ENCODE peak calls at places on chromosomes 16 and 17, in four cellular contexts. R, N, Z and V are unnamed samples.

GRCh38 chr17:3772764-3773163 is 28.2 kb downstream of the ITGAE start:
- DNase-seq in N (no peak), R (no peak), Z (no peak), V (no peak)

GRCh38 chr17:77772461-77772897 is 186.0 kb upstream of the TNRC6C start:
- DNase-seq in N (peak), R (peak), Z (peak), V (no peak)

GRCh38 chr17:20983359-20983637 is 59.5 kb downstream of the USP22 start:
- DNase-seq in N (no peak), R (no peak), Z (no peak), V (no peak)

GRCh38 chr16:1556254-1556653 is 22.8 kb downstream of the TMEM204 start:
- DNase-seq in N (no peak), Z (no peak), R (no peak), V (no peak)

GRCh38 chr16:66270333-66270927 is 96.1 kb upstream of the CDH5 start:
- DNase-seq in R (peak), Z (peak), N (peak), V (peak)

GRCh38 chr17:48307814-48308411 is 122.1 kb downstream of the SKAP1 start:
- DNase-seq in Z (no peak), R (peak), N (peak), V (peak)

GRCh38 chr16:50680907-50681885 is at the start of gene SNX20:
- DNase-seq in N (peak), Z (peak), R (no peak), V (no peak)

GRCh38 chr16:19844945-19845641 is 39.6 kb downstream of the GPRC5B start:
- DNase-seq in R (peak), Z (no peak), N (no peak), V (no peak)

GRCh38 chr17:18118633-18118975 is 10.0 kb downstream of the MYO15A start:
- DNase-seq in R (no peak), Z (no peak), N (no peak), V (no peak)

GRCh38 chr17:2844386-2844785 is 48.1 kb downstream of the RAP1GAP2 start:
- DNase-seq in N (no peak), Z (no peak), R (no peak), V (no peak)

GRCh38 chr16:50021509-50021908 is 3.5 kb upstream of the CNEP1R1 start:
- DNase-seq in Z (no peak), R (peak), N (no peak), V (no peak)

GRCh38 chr17:74192950-74193781 is 10.3 kb upstream of the RPL38 start:
- DNase-seq in N (no peak), Z (no peak), R (no peak), V (peak)

GRCh38 chr16:50747206-50747956 is 5.5 kb downstream of the CYLD start:
- DNase-seq in N (no peak), R (peak), Z (no peak), V (no peak)

GRCh38 chr17:76353004-76353598 is 615 bp downstream of the PRPSAP1 start:
- DNase-seq in Z (peak), N (peak), R (no peak), V (peak)

GRCh38 chr17:49325980-49326379 is 36.1 kb downstream of the ZNF652 start:
- DNase-seq in Z (no peak), R (no peak), N (no peak), V (no peak)

GRCh38 chr16:82630219-82630618 is 3.5 kb downstream of the CDH13 start:
- DNase-seq in Z (no peak), R (no peak), N (no peak), V (no peak)

GRCh38 chr16:86505899-86506864 is 4.1 kb upstream of the FOXF1 start:
- DNase-seq in Z (no peak), N (no peak), R (no peak), V (no peak)

GRCh38 chr16:4685776-4686496 is 7.4 kb upstream of the NUDT16L1 start:
- DNase-seq in N (no peak), R (no peak), Z (no peak), V (no peak)

GRCh38 chr16:79519448-79519847 is 81.1 kb downstream of the MAF start:
- DNase-seq in R (no peak), N (peak), Z (peak), V (no peak)

GRCh38 chr17:30433514-30433913 is 43.7 kb upstream of the GOSR1 start:
- DNase-seq in Z (no peak), R (peak), N (no peak), V (no peak)

GRCh38 chr17:46785696-46786095 is 32.8 kb downstream of the WNT3 start:
- DNase-seq in Z (no peak), N (no peak), R (no peak), V (no peak)

GRCh38 chr16:23909792-23910418 is 74.1 kb downstream of the PRKCB start:
- DNase-seq in R (no peak), Z (peak), N (no peak), V (no peak)

GRCh38 chr17:71917715-71918114 is 203.1 kb upstream of the SOX9 start:
- DNase-seq in R (no peak), N (no peak), Z (no peak), V (no peak)

GRCh38 chr16:13307255-13307654 is 405.9 kb downstream of the SHISA9 start:
- DNase-seq in R (no peak), N (no peak), Z (no peak), V (no peak)

GRCh38 chr17:47728214-47728877 is 4.7 kb upstream of the TBX21 start:
- DNase-seq in N (no peak), Z (no peak), R (no peak), V (no peak)

GRCh38 chr17:66957343-66957742 is 7.2 kb upstream of the CACNG4 start:
- DNase-seq in R (no peak), Z (no peak), N (no peak), V (no peak)

GRCh38 chr16:57810197-57811024 is 8.1 kb upstream of the KIFC3 start:
- DNase-seq in N (peak), Z (peak), R (peak), V (peak)

GRCh38 chr17:20267459-20267842 is 199.9 kb downstream of the LGALS9B start:
- DNase-seq in R (peak), N (no peak), Z (peak), V (no peak)

GRCh38 chr17:48051278-48051677 is 3.1 kb downstream of the NFE2L1 start:
- DNase-seq in Z (no peak), R (no peak), N (no peak), V (peak)

GRCh38 chr16:84726670-84727467 is 27.1 kb downstream of the USP10 start:
- DNase-seq in Z (peak), R (no peak), N (peak), V (no peak)

GRCh38 chr16:57131351-57131970 is 39.1 kb downstream of the CPNE2 start:
- DNase-seq in N (no peak), R (no peak), Z (no peak), V (no peak)

GRCh38 chr16:48558269-48558915 is 51.6 kb downstream of the N4BP1 start:
- DNase-seq in R (peak), Z (no peak), N (no peak), V (no peak)

GRCh38 chr16:67398546-67399217 is 5.4 kb upstream of the TPPP3 start:
- DNase-seq in N (no peak), R (no peak), Z (no peak), V (no peak)

GRCh38 chr16:65658339-65659275 is 536.7 kb upstream of the CDH11 start:
- DNase-seq in Z (no peak), N (no peak), R (peak), V (no peak)

GRCh38 chr16:13351651-13352217 is 450.3 kb downstream of the SHISA9 start:
- DNase-seq in N (no peak), R (no peak), Z (no peak), V (no peak)

GRCh38 chr16:85612801-85613608 is at the start of gene GSE1:
- DNase-seq in Z (peak), R (peak), N (peak), V (peak)

GRCh38 chr17:48593840-48594411 is 347 bp upstream of the HOXB5 start:
- DNase-seq in Z (peak), N (peak), R (peak), V (peak)

GRCh38 chr17:60390881-60391418 is 983 bp downstream of the USP32 start:
- DNase-seq in R (peak), N (peak), Z (peak), V (no peak)

GRCh38 chr17:3546521-3546920 is 11.1 kb downstream of the TRPV3 start:
- DNase-seq in Z (no peak), N (no peak), R (no peak), V (no peak)

GRCh38 chr16:80176114-80176513 is 364.7 kb upstream of the DYNLRB2 start:
- DNase-seq in R (no peak), Z (no peak), N (no peak), V (no peak)